ENCODE peak calls at places on chromosomes 12 and 14, in six cellular contexts. A is choroid plexus epithelial cell, N is OCI-LY7, G is astrocyte, C is Calu3, W is stomach. M is an unnamed sample.

GRCh38 chr14:65238456-65238855 is 136.1 kb upstream of the MAX start:
- DNase-seq in A (peak), N (no peak), G (peak), C (peak), W (no peak), M (no peak)

GRCh38 chr12:16568873-16569272 is 37.1 kb downstream of the LMO3 start:
- DNase-seq in A (no peak), N (no peak), G (no peak), C (no peak), W (no peak), M (peak)

GRCh38 chr12:92078167-92079053 is 67.2 kb downstream of the BTG1 start:
- DNase-seq in A (peak), N (no peak), G (peak), C (no peak), W (no peak), M (no peak)

GRCh38 chr12:3152892-3153291 is 75.7 kb downstream of the TSPAN9 start:
- DNase-seq in A (no peak), N (no peak), G (no peak), C (no peak), W (no peak), M (no peak)

GRCh38 chr12:110776410-110776809 is 33.7 kb upstream of the PPP1CC start:
- DNase-seq in A (no peak), N (peak), G (no peak), C (peak), W (no peak), M (peak)

GRCh38 chr12:132506730-132507538 is 17.0 kb downstream of the FBRSL1 start:
- DNase-seq in A (peak), N (no peak), G (peak), C (no peak), W (peak), M (peak)

GRCh38 chr12:47551426-47551851 is 154.4 kb downstream of the RPAP3 start:
- DNase-seq in A (peak), N (no peak), G (peak), C (no peak), W (no peak), M (no peak)

GRCh38 chr12:76032043-76032981 is 736 bp upstream of the PHLDA1 start:
- DNase-seq in A (peak), N (peak), G (peak), C (peak), W (peak), M (peak)

GRCh38 chr14:61113561-61113960 is 132.5 kb downstream of the SLC38A6 start:
- DNase-seq in A (no peak), N (peak), G (no peak), C (no peak), W (no peak), M (no peak)

GRCh38 chr14:54567224-54567633 is 301 bp downstream of the SAMD4A start:
- DNase-seq in A (no peak), N (no peak), G (peak), C (peak), W (peak), M (no peak)

GRCh38 chr14:74638066-74638465 is 26.0 kb upstream of the LTBP2 start:
- DNase-seq in A (no peak), N (no peak), G (no peak), C (no peak), W (no peak), M (no peak)

GRCh38 chr12:29241821-29242591 is 92.9 kb downstream of the FAR2 start:
- DNase-seq in A (peak), N (no peak), G (peak), C (peak), W (peak), M (peak)

GRCh38 chr12:95237315-95237714 is 19.7 kb downstream of the VEZT start:
- DNase-seq in A (no peak), N (no peak), G (no peak), C (no peak), W (no peak), M (no peak)

GRCh38 chr12:81627336-81628189 is 131.6 kb downstream of the PPFIA2 start:
- DNase-seq in A (peak), N (peak), G (peak), C (peak), W (no peak), M (no peak)

GRCh38 chr14:60327447-60328331 is 78.7 kb downstream of the PPM1A start:
- DNase-seq in A (peak), N (peak), G (peak), C (peak), W (peak), M (peak)

GRCh38 chr12:2435511-2435910 is 359.3 kb upstream of the FKBP4 start:
- DNase-seq in A (no peak), N (no peak), G (no peak), C (no peak), W (no peak), M (no peak)

GRCh38 chr14:35368583-35368982 is 36.0 kb downstream of the NFKBIA start:
- DNase-seq in A (no peak), N (no peak), G (no peak), C (no peak), W (no peak), M (no peak)

GRCh38 chr14:39416072-39416471 is 16.2 kb downstream of the FBXO33 start:
- DNase-seq in A (no peak), N (no peak), G (no peak), C (no peak), W (no peak), M (no peak)

GRCh38 chr12:46964496-46965098 is 114.8 kb upstream of the PCED1B start:
- DNase-seq in A (peak), N (no peak), G (peak), C (no peak), W (no peak), M (no peak)

GRCh38 chr12:89156324-89156723 is 196.0 kb downstream of the DUSP6 start:
- DNase-seq in A (no peak), N (no peak), G (no peak), C (no peak), W (no peak), M (no peak)

GRCh38 chr12:113154351-113154973 is 4.9 kb downstream of the CFAP73 start:
- DNase-seq in A (peak), N (peak), G (no peak), C (no peak), W (no peak), M (no peak)

GRCh38 chr12:95337176-95337575 is 119.6 kb downstream of the VEZT start:
- DNase-seq in A (no peak), N (no peak), G (peak), C (no peak), W (no peak), M (no peak)

GRCh38 chr12:85005615-85006014 is 30.5 kb downstream of the TSPAN19 start:
- DNase-seq in A (no peak), N (no peak), G (no peak), C (no peak), W (no peak), M (no peak)

GRCh38 chr12:76346798-76347420 is 1.3 kb downstream of the BBS10 start:
- DNase-seq in A (peak), N (peak), G (peak), C (peak), W (no peak), M (peak)

GRCh38 chr12:27400856-27401255 is 45.7 kb upstream of the SMCO2 start:
- DNase-seq in A (no peak), N (no peak), G (no peak), C (no peak), W (no peak), M (no peak)

GRCh38 chr12:49952396-49953055 is 2.0 kb downstream of the AQP2 start:
- DNase-seq in A (no peak), N (no peak), G (no peak), C (no peak), W (no peak), M (no peak)

GRCh38 chr12:107337354-107338095 is 244.2 kb upstream of the CRY1 start:
- DNase-seq in A (peak), N (no peak), G (no peak), C (no peak), W (no peak), M (no peak)

GRCh38 chr12:108193922-108194321 is 64.8 kb downstream of the WSCD2 start:
- DNase-seq in A (peak), N (peak), G (no peak), C (peak), W (no peak), M (peak)

GRCh38 chr14:32552766-32553165 is 223.7 kb downstream of the AKAP6 start:
- DNase-seq in A (no peak), N (no peak), G (no peak), C (no peak), W (no peak), M (no peak)

GRCh38 chr14:96790715-96791114 is 6.5 kb upstream of the VRK1 start:
- DNase-seq in A (no peak), N (no peak), G (no peak), C (no peak), W (no peak), M (no peak)

GRCh38 chr12:25034676-25035075 is 85.8 kb upstream of the BCAT1 start:
- DNase-seq in A (no peak), N (no peak), G (no peak), C (no peak), W (no peak), M (no peak)

GRCh38 chr12:51818567-51819300 is 29.8 kb downstream of the FIGNL2 start:
- DNase-seq in A (peak), N (no peak), G (peak), C (no peak), W (no peak), M (no peak)

GRCh38 chr12:82474798-82475184 is 116.5 kb downstream of the METTL25 start:
- DNase-seq in A (peak), N (no peak), G (peak), C (no peak), W (no peak), M (no peak)

GRCh38 chr12:6319446-6319845 is 9.0 kb downstream of the PLEKHG6 start:
- DNase-seq in A (no peak), N (no peak), G (no peak), C (no peak), W (no peak), M (no peak)

GRCh38 chr12:5230861-5231260 is 187.2 kb downstream of the KCNA5 start:
- DNase-seq in A (no peak), N (no peak), G (no peak), C (no peak), W (no peak), M (no peak)

GRCh38 chr12:5236022-5236421 is 192.3 kb downstream of the KCNA5 start:
- DNase-seq in A (no peak), N (no peak), G (no peak), C (no peak), W (no peak), M (no peak)

GRCh38 chr12:5230151-5230550 is 186.5 kb downstream of the KCNA5 start:
- DNase-seq in A (no peak), N (no peak), G (peak), C (no peak), W (no peak), M (no peak)

GRCh38 chr12:5232826-5233500 is 189.3 kb downstream of the KCNA5 start:
- DNase-seq in A (no peak), N (no peak), G (no peak), C (no peak), W (no peak), M (no peak)

GRCh38 chr12:5232291-5232690 is 188.6 kb downstream of the KCNA5 start:
- DNase-seq in A (no peak), N (no peak), G (no peak), C (no peak), W (no peak), M (no peak)
- TF ChIP-seq CTCF in A (no peak), N (no peak), G (no peak), C (no peak), W (no peak), M (no peak)

DNA sequence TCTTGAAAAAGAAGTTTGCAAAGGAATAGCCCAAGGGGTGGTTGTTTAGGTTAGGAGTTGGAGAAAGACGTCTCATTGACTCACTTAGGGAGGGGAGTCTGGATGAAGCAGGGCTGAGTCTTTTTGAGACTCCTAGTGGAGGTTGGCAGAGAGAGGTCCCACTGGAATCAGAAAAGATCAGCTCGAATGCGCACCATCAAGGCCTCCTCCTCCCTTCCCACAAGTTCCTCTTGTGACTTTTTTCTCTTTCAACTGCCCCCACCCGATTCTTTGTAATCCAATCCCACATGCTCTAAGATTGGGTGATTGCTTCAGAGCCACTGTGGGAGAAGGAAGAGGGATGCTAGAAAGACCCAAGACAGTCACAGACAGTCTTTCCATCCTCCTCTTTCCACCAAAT is 2.0 kb downstream of the ARHGEF40 start:
- DNase-seq in A (peak), N (no peak), G (peak), C (no peak), W (no peak), M (peak)
- TF ChIP-seq CTCF in A (peak), N (no peak), G (no peak), C (no peak), W (no peak), M (no peak)

DNA sequence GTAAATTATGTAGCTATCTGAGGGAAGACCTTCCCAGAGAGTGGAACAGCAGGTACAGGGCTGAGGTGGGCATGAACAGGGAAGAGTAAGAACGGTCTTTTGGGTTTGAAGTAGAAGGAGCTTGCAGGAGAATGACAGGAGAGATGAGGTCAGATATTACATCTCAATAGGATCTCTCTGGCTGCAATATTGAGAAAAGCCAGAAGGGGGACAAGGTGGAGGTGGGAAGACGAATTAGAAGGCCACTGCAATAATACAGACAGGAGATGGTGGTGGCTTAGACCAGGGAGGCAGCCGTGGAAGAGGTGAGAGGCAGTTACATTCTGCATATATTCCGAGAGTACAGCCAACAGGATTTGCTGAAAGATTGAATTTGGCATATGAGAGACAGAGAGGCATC is 310.2 kb downstream of the APAF1 start:
- DNase-seq in A (peak), N (peak), G (no peak), C (peak), W (no peak), M (peak)
- TF ChIP-seq CTCF in A (peak), N (peak), G (peak), C (peak), W (no peak), M (peak)

DNA sequence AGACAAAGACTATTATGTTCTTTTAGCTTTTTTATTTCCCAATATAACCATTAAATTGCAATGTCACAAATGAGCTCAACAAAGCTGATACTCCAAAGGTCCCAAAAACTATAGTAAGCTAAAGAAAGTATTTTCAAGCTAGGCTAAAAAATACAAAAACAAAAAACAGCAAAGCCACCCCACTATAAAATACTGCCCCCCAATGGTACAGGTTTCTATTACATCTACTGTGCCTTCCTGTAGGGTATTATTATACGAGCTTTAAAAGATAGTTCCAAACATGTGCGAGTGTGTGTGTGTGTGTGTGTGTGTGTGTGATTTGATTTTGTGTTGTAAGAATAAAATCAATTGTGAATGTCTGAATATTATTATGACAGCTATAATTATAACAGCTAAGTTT is 1.1 kb downstream of the IFNG start:
- DNase-seq in A (peak), N (peak), G (no peak), C (peak), W (no peak), M (no peak)
- TF ChIP-seq CTCF in A (peak), N (peak), G (peak), C (no peak), W (peak), M (peak)

GRCh38 chr12:56333679-56334489 is at the start of gene PAN2:
- DNase-seq in A (peak), N (peak), G (peak), C (peak), W (peak), M (peak)
- TF ChIP-seq CTCF in A (peak), N (peak), G (peak), C (peak), W (peak), M (peak)

GRCh38 chr12:117587646-117588287 is 226.3 kb upstream of the NOS1 start:
- DNase-seq in A (peak), N (peak), G (no peak), C (peak), W (peak), M (peak)

GRCh38 chr12:117590386-117590785 is 229.0 kb upstream of the NOS1 start:
- DNase-seq in A (no peak), N (no peak), G (no peak), C (no peak), W (no peak), M (no peak)

GRCh38 chr12:117594481-117594880 is 233.1 kb upstream of the NOS1 start:
- DNase-seq in A (no peak), N (no peak), G (no peak), C (no peak), W (no peak), M (no peak)

GRCh38 chr12:117595751-117596150 is 234.3 kb upstream of the NOS1 start:
- DNase-seq in A (no peak), N (no peak), G (no peak), C (no peak), W (no peak), M (no peak)

GRCh38 chr12:117590999-117591398 is 229.6 kb upstream of the NOS1 start:
- DNase-seq in A (no peak), N (no peak), G (no peak), C (no peak), W (no peak), M (no peak)
- TF ChIP-seq CTCF in A (no peak), N (no peak), G (no peak), C (no peak), W (no peak), M (no peak)

GRCh38 chr14:103905861-103906456 is 22.3 kb upstream of the TDRD9 start:
- DNase-seq in A (no peak), N (no peak), G (no peak), C (no peak), W (no peak), M (peak)
- TF ChIP-seq CTCF in A (peak), N (peak), G (no peak), C (no peak), W (no peak), M (peak)

GRCh38 chr12:123533672-123534643 is at the start of gene RILPL1:
- DNase-seq in A (peak), N (peak), G (peak), C (peak), W (peak), M (peak)
- TF ChIP-seq CTCF in A (peak), N (peak), G (no peak), C (peak), W (peak), M (peak)

GRCh38 chr12:100877776-100878175 is 83.2 kb downstream of the ANO4 start:
- DNase-seq in A (peak), N (no peak), G (no peak), C (no peak), W (no peak), M (no peak)
- TF ChIP-seq CTCF in A (peak), N (peak), G (peak), C (peak), W (no peak), M (no peak)

DNA sequence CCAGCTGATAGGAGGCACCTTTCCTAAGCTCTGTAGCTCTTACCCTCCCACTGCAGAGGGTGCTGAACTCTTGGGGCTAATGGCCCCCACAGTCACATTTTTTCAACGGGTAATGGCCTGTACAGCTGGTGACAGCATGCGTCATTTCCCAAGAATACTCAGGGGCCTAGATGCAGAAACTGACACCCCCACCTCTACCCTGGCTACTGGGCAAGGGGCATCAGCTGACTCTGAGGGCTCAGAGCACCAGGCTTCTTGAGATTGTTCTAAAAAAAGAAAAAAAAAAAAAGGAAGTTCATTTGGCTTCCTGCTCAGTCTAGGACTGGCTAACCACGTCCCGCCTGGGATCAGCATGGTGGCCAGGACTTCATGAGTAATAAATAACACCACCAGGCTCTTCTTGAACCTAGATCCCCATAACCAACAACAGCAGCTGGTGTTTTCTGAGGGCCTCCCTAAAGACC is 35.2 kb downstream of the ZFP36L1 start:
- DNase-seq in A (peak), N (peak), G (no peak), C (no peak), W (no peak), M (no peak)
- TF ChIP-seq CTCF in A (no peak), N (no peak), G (no peak), C (no peak), W (no peak), M (no peak)

M was measured in GM13976.